ENCODE peak calls at places on chromosomes 3 and 15, in ten cellular contexts. J is neural progenitor cell; H is SW480; U is Calu3; R is mucosa of gallbladder; F is fibroblast of lung; A is A549; L is GM06990; Z is pancreas; N is stimulated activated CD8-positive, alpha-beta memory T cell treated with anti-CD3 and anti-CD28 coated beads, Interleukin-7, amount 100 ng/mL, for 24 hours. C is an unnamed sample.

GRCh38 chr3:87810427-87810826 is 248.4 kb downstream of the CGGBP1 start:
- DNase-seq in J (no peak), H (no peak), U (no peak), R (no peak), F (no peak), A (no peak), L (no peak), Z (no peak), N (no peak), C (no peak)

GRCh38 chr15:50358805-50359204 is 3.8 kb upstream of the GABPB1 start:
- DNase-seq in J (peak; percentile 43), H (peak; percentile 21), U (peak; percentile 36), R (no peak), F (peak; percentile 30), A (peak; percentile 79), L (no peak), Z (no peak), N (no peak), C (no peak)

GRCh38 chr15:81373996-81374395 is at the start of gene TMC3:
- DNase-seq in J (peak; percentile 83), H (no peak), U (no peak), R (no peak), F (no peak), A (no peak), L (no peak), Z (no peak), N (no peak), C (no peak)

GRCh38 chr15:52118969-52119749 is 6.6 kb upstream of the BCL2L10 start:
- DNase-seq in J (no peak), H (no peak), U (no peak), R (no peak), F (no peak), A (no peak), L (no peak), Z (no peak), N (no peak), C (no peak)

GRCh38 chr3:61439116-61439459 is 122.3 kb upstream of the PTPRG start:
- DNase-seq in J (no peak), H (no peak), U (no peak), R (no peak), F (no peak), A (no peak), L (no peak), Z (no peak), N (no peak), C (no peak)

GRCh38 chr3:161913786-161914389 is 417.3 kb downstream of the OTOL1 start:
- DNase-seq in J (no peak), H (peak; percentile 47), U (no peak), R (no peak), F (peak; percentile 59), A (peak; percentile 36), L (no peak), Z (no peak), N (no peak), C (peak; percentile 86)

GRCh38 chr15:70063284-70063991 is 34.3 kb downstream of the TLE3 start:
- DNase-seq in J (no peak), H (no peak), U (no peak), R (no peak), F (no peak), A (no peak), L (no peak), Z (no peak), N (no peak), C (no peak)

GRCh38 chr15:37771462-37771861 is 163.0 kb upstream of the TMCO5A start:
- DNase-seq in J (no peak), H (no peak), U (peak; percentile 2), R (no peak), F (peak; percentile 55), A (no peak), L (no peak), Z (no peak), N (no peak), C (no peak)

GRCh38 chr3:48232734-48233133 is 8.2 kb upstream of the ZNF589 start:
- DNase-seq in J (peak; percentile 86), H (peak; percentile 92), U (peak; percentile 82), R (peak; percentile 41), F (peak; percentile 63), A (peak; percentile 71), L (peak; percentile 48), Z (peak; percentile 77), N (peak; percentile 32), C (peak; percentile 80)

GRCh38 chr15:80179025-80179759 is 26.4 kb downstream of the FAH start:
- DNase-seq in J (no peak), H (no peak), U (peak; percentile 32), R (no peak), F (peak; percentile 98), A (peak; percentile 83), L (no peak), Z (no peak), N (no peak), C (peak; percentile 26)

GRCh38 chr15:79170256-79170664 is 79.7 kb upstream of the RASGRF1 start:
- DNase-seq in J (no peak), H (peak; percentile 66), U (peak; percentile 36), R (peak; percentile 30), F (no peak), A (peak; percentile 52), L (no peak), Z (no peak), N (no peak), C (no peak)

GRCh38 chr15:98120561-98120960 is 160.1 kb downstream of the ARRDC4 start:
- DNase-seq in J (no peak), H (peak; percentile 18), U (no peak), R (no peak), F (no peak), A (no peak), L (no peak), Z (no peak), N (no peak), C (no peak)

GRCh38 chr15:62847900-62848489 is 194.6 kb upstream of the TPM1 start:
- DNase-seq in J (peak; percentile 74), H (no peak), U (peak; percentile 85), R (peak; percentile 80), F (peak; percentile 59), A (peak; percentile 89), L (no peak), Z (peak; percentile 58), N (no peak), C (no peak)

GRCh38 chr3:192917258-192917507 is 473 bp downstream of the MB21D2 start:
- DNase-seq in J (no peak), H (no peak), U (no peak), R (no peak), F (no peak), A (no peak), L (no peak), Z (no peak), N (no peak), C (no peak)

GRCh38 chr15:85402195-85402921 is 22.0 kb downstream of the AKAP13 start:
- DNase-seq in J (no peak), H (no peak), U (no peak), R (no peak), F (peak; percentile 72), A (no peak), L (no peak), Z (no peak), N (no peak), C (no peak)

GRCh38 chr3:50616770-50617095 is 218 bp upstream of the MAPKAPK3 start:
- DNase-seq in J (peak; percentile 96), H (peak; percentile 90), U (peak; percentile 91), R (peak; percentile 94), F (peak; percentile 88), A (peak; percentile 76), L (peak; percentile 94), Z (peak; percentile 93), N (peak; percentile 93), C (peak; percentile 97)

GRCh38 chr15:79290642-79291275 is 8.2 kb downstream of the ANKRD34C start:
- DNase-seq in J (no peak), H (peak; percentile 60), U (no peak), R (no peak), F (no peak), A (no peak), L (no peak), Z (no peak), N (no peak), C (peak; percentile 45)

GRCh38 chr3:159829056-159829995 is 159.3 kb upstream of the IL12A start:
- DNase-seq in J (no peak), H (peak; percentile 81), U (peak; percentile 46), R (peak; percentile 40), F (peak; percentile 94), A (peak; percentile 79), L (no peak), Z (peak; percentile 45), N (no peak), C (peak; percentile 57)

GRCh38 chr3:159619341-159619885 is 369.2 kb upstream of the IL12A start:
- DNase-seq in J (peak; percentile 86), H (peak; percentile 25), U (no peak), R (no peak), F (peak; percentile 49), A (peak; percentile 31), L (no peak), Z (no peak), N (no peak), C (peak; percentile 22)

GRCh38 chr3:149532463-149533180 is 58.1 kb downstream of the TM4SF4 start:
- DNase-seq in J (no peak), H (no peak), U (no peak), R (no peak), F (no peak), A (no peak), L (no peak), Z (no peak), N (no peak), C (no peak)

GRCh38 chr3:177396707-177397106 is 199.4 kb upstream of the TBL1XR1 start:
- DNase-seq in J (no peak), H (no peak), U (no peak), R (no peak), F (no peak), A (no peak), L (no peak), Z (no peak), N (no peak), C (peak; percentile 10)

GRCh38 chr15:100536733-100537132 is 8.0 kb upstream of the CERS3 start:
- DNase-seq in J (no peak), H (no peak), U (no peak), R (no peak), F (no peak), A (no peak), L (no peak), Z (no peak), N (no peak), C (no peak)

GRCh38 chr3:187777331-187778046 is 32.2 kb upstream of the BCL6 start:
- DNase-seq in J (no peak), H (no peak), U (peak; percentile 15), R (peak; percentile 25), F (no peak), A (no peak), L (peak; percentile 61), Z (no peak), N (no peak), C (peak; percentile 38)

GRCh38 chr3:189188466-189188865 is 16.7 kb downstream of the TPRG1 start:
- DNase-seq in J (no peak), H (no peak), U (peak; percentile 45), R (peak; percentile 39), F (no peak), A (no peak), L (no peak), Z (peak; percentile 21), N (no peak), C (peak; percentile 65)

GRCh38 chr3:196842567-196843434 is 24.9 kb upstream of the SENP5 start:
- DNase-seq in J (no peak), H (no peak), U (no peak), R (no peak), F (no peak), A (no peak), L (no peak), Z (no peak), N (no peak), C (peak; percentile 58)

GRCh38 chr15:77031376-77032050 is 36.6 kb downstream of the PSTPIP1 start:
- DNase-seq in J (no peak), H (no peak), U (peak; percentile 45), R (no peak), F (no peak), A (no peak), L (peak; percentile 47), Z (peak; percentile 1), N (no peak), C (no peak)

GRCh38 chr15:86690566-86690965 is 610.9 kb downstream of the AGBL1 start:
- DNase-seq in J (peak; percentile 46), H (no peak), U (no peak), R (no peak), F (no peak), A (no peak), L (no peak), Z (no peak), N (no peak), C (peak; percentile 4)

GRCh38 chr3:124557433-124558232 is 172.6 kb upstream of the UMPS start:
- DNase-seq in J (no peak), H (no peak), U (no peak), R (peak; percentile 43), F (peak; percentile 17), A (no peak), L (no peak), Z (peak; percentile 42), N (no peak), C (peak; percentile 41)